ENCODE peak calls at places on chromosomes 1 and 21, in eight cellular contexts. W, Y, P, G, N, E, K and R are unnamed samples.

GRCh38 chr1:233569636-233570035 is 44.3 kb upstream of the KCNK1 start:
- DNase-seq in W (no peak), Y (peak), P (no peak), G (peak), N (peak), E (no peak), K (no peak), R (no peak)

GRCh38 chr1:10754571-10755329 is 41.7 kb downstream of the CASZ1 start:
- DNase-seq in W (no peak), Y (peak), P (no peak), G (no peak), N (peak), E (no peak), K (no peak), R (no peak)

GRCh38 chr1:25487628-25488027 is 55.8 kb upstream of the LDLRAP1 start:
- DNase-seq in W (no peak), Y (no peak), P (no peak), G (no peak), N (no peak), E (no peak), K (no peak), R (no peak)

GRCh38 chr1:164735315-164736052 is 176.5 kb downstream of the PBX1 start:
- DNase-seq in W (no peak), Y (peak), P (no peak), G (peak), N (peak), E (no peak), K (peak), R (no peak)

GRCh38 chr1:18922319-18922726 is 20.0 kb upstream of the ALDH4A1 start:
- DNase-seq in W (peak), Y (peak), P (no peak), G (peak), N (peak), E (peak), K (peak), R (peak)

GRCh38 chr1:177983087-177983823 is 13.4 kb upstream of the SEC16B start:
- DNase-seq in W (no peak), Y (peak), P (no peak), G (no peak), N (no peak), E (no peak), K (no peak), R (no peak)

GRCh38 chr1:216710042-216710441 is 13.2 kb downstream of the ESRRG start:
- DNase-seq in W (no peak), Y (no peak), P (no peak), G (no peak), N (no peak), E (no peak), K (no peak), R (no peak)

GRCh38 chr1:10625554-10625953 is 150.8 kb downstream of the PEX14 start:
- DNase-seq in W (no peak), Y (no peak), P (no peak), G (no peak), N (no peak), E (no peak), K (no peak), R (peak)

GRCh38 chr1:91199988-91200387 is 178.2 kb upstream of the ZNF644 start:
- DNase-seq in W (no peak), Y (no peak), P (no peak), G (no peak), N (no peak), E (no peak), K (no peak), R (no peak)

GRCh38 chr1:155003766-155004351 is 1.3 kb downstream of the ZBTB7B start:
- DNase-seq in W (peak), Y (peak), P (peak), G (peak), N (peak), E (peak), K (no peak), R (peak)

GRCh38 chr1:172717722-172718455 is 59.0 kb downstream of the FASLG start:
- DNase-seq in W (no peak), Y (peak), P (no peak), G (no peak), N (peak), E (no peak), K (no peak), R (no peak)

GRCh38 chr1:230191079-230191478 is 124.0 kb downstream of the GALNT2 start:
- DNase-seq in W (no peak), Y (peak), P (no peak), G (peak), N (peak), E (peak), K (peak), R (no peak)

GRCh38 chr1:55546553-55546952 is 331.4 kb upstream of the USP24 start:
- DNase-seq in W (no peak), Y (peak), P (no peak), G (no peak), N (peak), E (no peak), K (no peak), R (no peak)

GRCh38 chr21:46124083-46124925 is 26.4 kb downstream of the COL6A2 start:
- DNase-seq in W (peak), Y (no peak), P (peak), G (no peak), N (no peak), E (peak), K (no peak), R (peak)

GRCh38 chr1:15328245-15328784 is 81.3 kb downstream of the FHAD1 start:
- DNase-seq in W (no peak), Y (no peak), P (no peak), G (no peak), N (no peak), E (no peak), K (no peak), R (no peak)

GRCh38 chr1:86741947-86742572 is 37.7 kb downstream of the SH3GLB1 start:
- DNase-seq in W (no peak), Y (no peak), P (no peak), G (peak), N (no peak), E (no peak), K (peak), R (no peak)

GRCh38 chr1:47211796-47212269 is 20.2 kb downstream of the TAL1 start:
- DNase-seq in W (no peak), Y (no peak), P (no peak), G (no peak), N (no peak), E (peak), K (no peak), R (no peak)

GRCh38 chr1:24724345-24725208 is 20.7 kb upstream of the CLIC4 start:
- DNase-seq in W (no peak), Y (peak), P (no peak), G (peak), N (peak), E (no peak), K (peak), R (no peak)

GRCh38 chr1:192118881-192119280 is 39.4 kb upstream of the RGS18 start:
- DNase-seq in W (no peak), Y (no peak), P (no peak), G (no peak), N (no peak), E (no peak), K (no peak), R (no peak)

GRCh38 chr1:7301346-7301993 is 469.6 kb upstream of the VAMP3 start:
- DNase-seq in W (no peak), Y (no peak), P (no peak), G (no peak), N (peak), E (no peak), K (peak), R (no peak)

GRCh38 chr1:30358510-30358909 is 364.9 kb downstream of the MATN1 start:
- DNase-seq in W (no peak), Y (no peak), P (no peak), G (no peak), N (no peak), E (no peak), K (no peak), R (peak)

GRCh38 chr1:1889847-1890505 is 911 bp downstream of the GNB1 start:
- DNase-seq in W (peak), Y (peak), P (peak), G (no peak), N (peak), E (no peak), K (peak), R (peak)

GRCh38 chr1:91282695-91283420 is 121.8 kb downstream of the HFM1 start:
- DNase-seq in W (no peak), Y (peak), P (no peak), G (peak), N (peak), E (peak), K (peak), R (peak)

GRCh38 chr1:19852036-19852435 is 30.2 kb upstream of the OTUD3 start:
- DNase-seq in W (no peak), Y (peak), P (no peak), G (peak), N (peak), E (no peak), K (no peak), R (no peak)

GRCh38 chr1:182841368-182841988 is 2.3 kb downstream of the DHX9 start:
- DNase-seq in W (no peak), Y (peak), P (no peak), G (peak), N (peak), E (no peak), K (peak), R (no peak)

GRCh38 chr1:147849097-147849873 is 53.3 kb upstream of the GJA8 start:
- DNase-seq in W (no peak), Y (no peak), P (no peak), G (no peak), N (peak), E (no peak), K (peak), R (no peak)

GRCh38 chr1:203327684-203328457 is 22.6 kb downstream of the BTG2 start:
- DNase-seq in W (no peak), Y (peak), P (no peak), G (peak), N (peak), E (peak), K (peak), R (no peak)

GRCh38 chr1:95018602-95019369 is 54.0 kb downstream of the ALG14 start:
- DNase-seq in W (no peak), Y (peak), P (no peak), G (peak), N (peak), E (no peak), K (no peak), R (no peak)

GRCh38 chr1:232662910-232663309 is 33.0 kb upstream of the SIPA1L2 start:
- DNase-seq in W (no peak), Y (no peak), P (no peak), G (no peak), N (no peak), E (peak), K (no peak), R (peak)

GRCh38 chr1:196181594-196181878 is 426.7 kb downstream of the KCNT2 start:
- DNase-seq in W (no peak), Y (no peak), P (no peak), G (no peak), N (no peak), E (no peak), K (no peak), R (no peak)

GRCh38 chr1:199909137-199909536 is 118.4 kb upstream of the NR5A2 start:
- DNase-seq in W (no peak), Y (no peak), P (no peak), G (no peak), N (peak), E (no peak), K (no peak), R (no peak)

GRCh38 chr1:152348447-152348846 is 11.4 kb downstream of the FLG2 start:
- DNase-seq in W (no peak), Y (no peak), P (no peak), G (no peak), N (no peak), E (no peak), K (no peak), R (no peak)

GRCh38 chr1:160376525-160377131 is 9.8 kb downstream of the NHLH1 start:
- DNase-seq in W (no peak), Y (peak), P (no peak), G (peak), N (peak), E (no peak), K (peak), R (no peak)

GRCh38 chr1:151934048-151934493 is 24.8 kb upstream of the THEM4 start:
- DNase-seq in W (no peak), Y (peak), P (no peak), G (peak), N (peak), E (no peak), K (peak), R (no peak)

GRCh38 chr1:12717301-12717838 is 1.5 kb downstream of the AADACL3 start:
- DNase-seq in W (no peak), Y (no peak), P (no peak), G (no peak), N (no peak), E (no peak), K (no peak), R (no peak)

GRCh38 chr1:227270554-227270953 is 47.7 kb downstream of the CDC42BPA start:
- DNase-seq in W (no peak), Y (no peak), P (no peak), G (no peak), N (no peak), E (no peak), K (no peak), R (no peak)

GRCh38 chr1:227268943-227269342 is 49.3 kb downstream of the CDC42BPA start:
- DNase-seq in W (no peak), Y (no peak), P (no peak), G (no peak), N (no peak), E (no peak), K (no peak), R (no peak)

GRCh38 chr1:227272428-227272827 is 45.9 kb downstream of the CDC42BPA start:
- DNase-seq in W (no peak), Y (no peak), P (no peak), G (no peak), N (no peak), E (no peak), K (no peak), R (no peak)

DNA sequence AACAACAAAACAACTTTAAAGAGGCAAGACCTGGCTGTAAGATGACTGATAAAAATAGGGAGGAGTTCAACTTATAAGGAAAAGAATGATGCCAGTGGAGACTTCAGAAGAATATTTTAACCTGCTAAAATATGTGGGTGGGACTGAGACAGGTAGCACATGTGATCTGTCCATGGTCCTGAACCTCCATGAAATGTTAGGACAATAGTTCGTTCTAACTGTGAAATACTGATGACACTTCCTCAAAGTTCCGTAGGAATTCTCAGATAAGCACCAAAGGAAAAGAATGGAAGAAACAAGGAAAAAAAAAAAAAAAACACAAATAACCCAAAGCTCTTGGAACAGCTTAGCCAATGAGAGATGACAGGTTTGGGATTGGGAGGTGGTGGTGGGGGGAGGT is 44.7 kb downstream of the CDC42BPA start:
- DNase-seq in W (no peak), Y (no peak), P (no peak), G (peak), N (peak), E (no peak), K (no peak), R (no peak)
- H3K4me3 ChIP-seq in W (no peak), Y (no peak), P (no peak), G (no peak), N (no peak), E (no peak), K (no peak), R (no peak)

GRCh38 chr1:54125671-54126070 is 27.1 kb downstream of the CDCP2 start:
- DNase-seq in W (no peak), Y (no peak), P (no peak), G (peak), N (no peak), E (peak), K (no peak), R (peak)
- TF ChIP-seq CTCF in W (peak), Y (no peak), P (no peak), G (peak), N (peak), E (peak), K (peak), R (peak)

DNA sequence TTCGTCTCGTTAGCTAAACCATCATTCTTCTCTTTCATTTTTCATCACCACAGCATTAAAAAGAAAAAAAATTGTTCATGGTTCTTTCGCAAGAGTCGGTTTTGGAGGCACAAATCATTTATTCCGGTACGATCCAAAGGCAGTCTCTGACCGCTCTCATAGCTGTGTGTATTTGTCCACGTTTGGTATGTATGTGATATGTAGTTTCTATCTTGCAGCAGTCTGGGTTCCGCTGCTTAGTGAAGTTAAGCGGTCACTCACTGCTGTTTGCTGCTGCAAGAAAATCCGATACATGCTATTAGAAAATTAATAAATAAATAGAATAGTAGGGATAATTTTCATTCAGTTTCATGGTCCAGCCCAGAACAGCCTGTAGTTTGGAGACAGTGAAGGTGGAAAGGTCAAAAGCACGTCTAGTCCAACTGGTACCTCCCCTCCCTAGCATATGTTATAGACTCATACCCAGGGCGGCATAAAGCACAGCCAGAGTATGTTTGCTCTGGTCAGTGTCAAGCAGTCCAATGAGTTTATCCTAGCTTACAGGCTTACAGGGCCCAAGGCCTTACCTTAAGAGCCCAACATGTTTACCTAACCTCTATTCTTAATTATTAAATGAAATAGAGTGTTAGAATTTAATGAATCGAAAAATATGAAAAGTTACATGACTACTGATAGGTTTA is 2.5 kb downstream of the FMN2 start:
- DNase-seq in W (no peak), Y (no peak), P (no peak), G (peak), N (peak), E (no peak), K (no peak), R (no peak)
- H3K4me3 ChIP-seq in W (no peak), Y (peak), P (no peak), G (peak), N (no peak), E (no peak), K (peak), R (no peak)

GRCh38 chr1:68485431-68486022 is 11.4 kb downstream of the DEPDC1 start:
- DNase-seq in W (no peak), Y (no peak), P (no peak), G (no peak), N (no peak), E (no peak), K (no peak), R (no peak)
- TF ChIP-seq CTCF in W (no peak), Y (no peak), P (no peak), G (no peak), N (no peak), E (no peak), K (no peak), R (no peak)

GRCh38 chr1:96524100-96524499 is 197.5 kb upstream of the PTBP2 start:
- DNase-seq in W (no peak), Y (no peak), P (no peak), G (no peak), N (no peak), E (no peak), K (no peak), R (no peak)

GRCh38 chr1:96522927-96523326 is 198.7 kb upstream of the PTBP2 start:
- DNase-seq in W (no peak), Y (peak), P (no peak), G (no peak), N (peak), E (no peak), K (no peak), R (no peak)

GRCh38 chr1:96520542-96520941 is 201.0 kb upstream of the PTBP2 start:
- DNase-seq in W (peak), Y (peak), P (no peak), G (peak), N (peak), E (peak), K (no peak), R (no peak)

GRCh38 chr1:96519851-96520281 is 201.7 kb upstream of the PTBP2 start:
- DNase-seq in W (peak), Y (peak), P (no peak), G (peak), N (peak), E (no peak), K (no peak), R (no peak)

DNA sequence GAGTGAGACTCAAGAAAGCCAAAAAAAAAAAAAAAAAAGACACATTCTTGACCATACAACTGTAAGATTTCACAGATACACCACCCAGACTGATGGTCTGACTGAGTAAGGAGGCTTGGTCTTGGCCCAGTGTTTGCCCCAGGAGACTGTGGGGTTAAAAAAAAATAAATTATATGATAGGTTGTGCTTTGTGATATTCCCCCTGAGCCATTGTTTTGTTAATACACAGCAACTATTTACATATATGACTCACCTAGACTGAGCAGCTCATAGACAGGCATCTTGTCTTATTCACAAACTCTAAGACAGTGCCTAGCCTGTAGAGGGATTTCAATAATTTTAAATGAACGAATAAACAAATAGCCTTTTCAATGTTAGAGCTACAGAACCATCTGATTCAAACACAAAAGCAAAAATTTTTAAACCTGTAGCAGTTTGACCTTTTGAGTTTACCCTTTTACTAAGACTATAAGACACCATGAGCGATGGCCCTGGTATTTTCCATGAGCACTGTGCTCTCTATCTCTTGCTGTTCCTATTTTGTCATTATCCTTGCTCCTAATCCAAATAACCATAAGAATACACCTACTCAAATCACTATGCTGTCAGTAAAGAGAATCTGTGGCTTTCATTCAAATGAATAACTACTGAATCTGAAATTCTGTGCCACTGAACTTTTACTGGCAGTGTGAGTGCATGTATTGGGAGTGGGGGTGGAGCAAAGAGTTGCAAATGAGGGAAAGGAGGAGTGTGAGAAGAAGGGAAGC is 199.4 kb upstream of the PTBP2 start:
- DNase-seq in W (no peak), Y (peak), P (no peak), G (peak), N (peak), E (no peak), K (peak), R (no peak)
- H3K4me3 ChIP-seq in W (no peak), Y (no peak), P (no peak), G (no peak), N (no peak), E (no peak), K (no peak), R (no peak)